ENCODE peak calls at places on chromosomes 1 and 21, in four cellular contexts. O, F, I and L are unnamed samples.

GRCh38 chr21:23740463-23740862 is 1866.8 kb downstream of the MRPL39 start:
- DNase-seq in F (no peak), O (no peak), I (no peak), L (no peak)

GRCh38 chr1:234957330-234958065 is 171.1 kb downstream of the TOMM20 start:
- DNase-seq in O (peak; percentile 94), F (peak; percentile 78), I (no peak), L (no peak)

GRCh38 chr1:89277725-89278124 is 5.1 kb upstream of the GBP5 start:
- DNase-seq in O (no peak), F (no peak), I (no peak), L (no peak)

GRCh38 chr1:68478662-68479061 is 18.2 kb downstream of the DEPDC1 start:
- DNase-seq in O (no peak), I (no peak), F (no peak), L (no peak)

GRCh38 chr1:116989851-116990250 is 11.7 kb upstream of the CD101 start:
- DNase-seq in O (peak; percentile 60), I (no peak), F (no peak), L (no peak)

GRCh38 chr1:6864166-6864565 is 78.9 kb downstream of the CAMTA1 start:
- DNase-seq in O (no peak), F (no peak), I (no peak), L (no peak)

GRCh38 chr21:27017251-27017650 is 50.4 kb upstream of the ADAMTS5 start:
- DNase-seq in F (no peak), O (peak; percentile 58), I (no peak), L (no peak)

GRCh38 chr1:15737324-15738319 is 1.6 kb downstream of the SLC25A34 start:
- DNase-seq in I (no peak), F (no peak), O (no peak), L (no peak)

GRCh38 chr1:11013160-11013531 is 692 bp downstream of the TARDBP start:
- DNase-seq in F (no peak), O (peak; percentile 26), I (no peak), L (no peak)

GRCh38 chr1:184801503-184801902 is 46.8 kb upstream of the EDEM3 start:
- DNase-seq in I (no peak), O (peak; percentile 75), F (peak; percentile 33), L (no peak)

GRCh38 chr1:200279810-200280411 is 129.9 kb downstream of the ZNF281 start:
- DNase-seq in I (peak; percentile 42), O (peak; percentile 81), F (peak; percentile 8), L (no peak)

GRCh38 chr1:7454895-7455784 is 316.0 kb upstream of the VAMP3 start:
- DNase-seq in O (peak; percentile 22), F (no peak), I (no peak), L (no peak)

GRCh38 chr1:19156676-19157075 is 53.4 kb downstream of the UBR4 start:
- DNase-seq in F (no peak), I (no peak), O (peak; percentile 11), L (no peak)

GRCh38 chr1:210822897-210823296 is 311.1 kb downstream of the KCNH1 start:
- DNase-seq in O (no peak), I (no peak), F (no peak), L (no peak)

GRCh38 chr21:44985441-44986401 is 45.9 kb downstream of the SLX9 start:
- DNase-seq in O (no peak), F (no peak), I (no peak), L (no peak)

DNA sequence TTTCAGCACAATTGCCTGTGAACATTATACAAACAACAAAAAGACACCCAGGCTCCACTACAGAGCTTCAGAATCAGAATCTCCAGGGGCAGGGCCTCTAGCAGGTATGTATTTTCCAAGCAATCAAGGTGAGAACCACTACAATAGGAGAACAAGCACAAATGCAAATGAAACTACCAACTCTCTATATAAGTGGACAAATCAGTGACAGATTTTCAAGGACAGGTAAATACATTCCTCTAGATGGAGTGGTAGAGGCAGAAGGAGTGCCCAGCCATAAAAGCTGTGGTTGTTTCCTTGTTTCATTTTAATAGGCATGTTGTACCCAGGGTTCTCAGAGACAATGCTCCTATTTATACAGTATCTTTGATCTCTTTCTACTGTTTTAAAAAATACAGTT is 20.1 kb upstream of the CCDC17 start:
- DNase-seq in F (no peak), I (no peak), O (no peak), L (no peak)
- TF ChIP-seq CTCF in F (no peak), I (no peak), O (no peak), L (no peak)

GRCh38 chr1:121458291-121459048 is 273.7 kb downstream of the SRGAP2C start:
- DNase-seq in F (no peak), O (peak; percentile 28), I (no peak), L (no peak)
- TF ChIP-seq CTCF in F (no peak), O (no peak), I (no peak), L (no peak)

DNA sequence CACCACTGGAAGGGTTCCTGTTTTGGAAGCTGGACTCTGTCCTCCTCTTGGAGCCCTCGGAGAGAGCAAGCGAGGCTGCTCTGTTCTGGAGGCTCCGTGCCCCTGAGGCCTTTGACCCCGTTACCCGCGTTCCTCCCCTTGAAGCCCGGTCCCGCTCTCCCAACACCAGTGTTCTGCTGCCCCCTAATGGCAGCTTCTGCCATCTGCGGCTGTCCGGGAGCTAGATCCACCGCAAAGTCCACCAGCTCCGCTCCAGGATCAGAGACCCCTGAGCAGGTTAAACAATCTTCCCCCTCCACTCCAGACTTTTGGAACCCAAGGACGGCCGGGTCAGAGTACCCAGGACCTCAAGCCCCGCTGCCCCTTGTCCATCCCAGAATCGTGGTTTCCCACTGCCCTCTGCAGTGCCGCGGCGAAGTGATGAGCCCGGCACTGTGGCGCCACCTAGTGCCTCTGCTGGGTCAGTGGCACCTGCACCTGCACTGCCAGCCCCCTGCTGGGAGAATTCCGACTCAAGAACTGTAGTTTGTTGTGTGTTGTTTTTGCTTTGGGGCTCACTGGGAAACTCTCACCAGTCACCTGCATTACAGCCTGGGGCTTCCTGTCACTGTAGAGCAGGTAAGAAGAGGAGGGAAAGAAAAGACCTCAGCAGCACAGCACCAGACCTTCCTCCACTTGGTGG is 63.6 kb upstream of the NFASC start:
- DNase-seq in F (peak; percentile 33), O (peak; percentile 77), I (peak; percentile 96), L (peak; percentile 59)
- TF ChIP-seq CTCF in F (peak; percentile 98), O (peak; percentile 97), I (peak; percentile 100), L (peak; percentile 96)

GRCh38 chr1:201356236-201356635 is 21.2 kb downstream of the TNNT2 start:
- DNase-seq in F (no peak), I (no peak), O (no peak), L (no peak)
- TF ChIP-seq CTCF in F (no peak), I (no peak), O (no peak), L (no peak)

GRCh38 chr1:178345238-178345637 is 151.5 kb downstream of the CLEC20A start:
- DNase-seq in F (no peak), I (no peak), O (no peak), L (no peak)

GRCh38 chr1:178345821-178346220 is 150.9 kb downstream of the CLEC20A start:
- DNase-seq in O (peak; percentile 81), I (no peak), F (no peak), L (no peak)

GRCh38 chr1:178339834-178340233 is 156.9 kb downstream of the CLEC20A start:
- DNase-seq in F (no peak), I (no peak), O (no peak), L (no peak)

GRCh38 chr1:178341218-178341956 is 155.4 kb downstream of the CLEC20A start:
- DNase-seq in F (peak; percentile 45), O (peak; percentile 94), I (peak; percentile 53), L (peak; percentile 72)

GRCh38 chr1:178344513-178345077 is 152.2 kb downstream of the CLEC20A start:
- DNase-seq in O (peak; percentile 97), I (peak; percentile 9), F (peak; percentile 55), L (no peak)
- TF ChIP-seq CTCF in O (peak; percentile 72), I (peak; percentile 73), F (peak; percentile 71), L (no peak)

DNA sequence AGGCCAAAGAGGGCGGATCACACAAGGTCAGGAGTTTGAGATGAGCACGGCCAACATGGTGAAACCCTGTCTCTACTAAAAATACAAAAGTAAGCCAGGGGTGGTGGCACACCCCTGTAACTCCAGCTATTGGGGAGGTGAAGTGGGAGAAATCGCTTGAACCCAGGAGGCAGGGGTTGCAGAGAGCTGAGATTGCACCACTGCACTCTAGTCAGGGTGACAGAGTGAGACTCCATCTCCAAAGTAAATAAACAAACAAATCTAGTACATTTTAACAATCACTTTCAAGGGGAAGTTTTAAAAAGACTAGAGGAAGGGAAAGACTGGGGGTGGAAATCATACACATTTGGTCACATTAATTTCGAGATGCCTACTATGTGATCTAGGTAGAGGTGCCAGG is 6.8 kb downstream of the TFB2M start:
- DNase-seq in F (no peak), O (no peak), I (no peak), L (no peak)
- TF ChIP-seq CTCF in F (no peak), O (no peak), I (no peak), L (no peak)